ENCODE peak calls at places on chromosomes 7 and 10, in eight cellular contexts. One of them, this sample, is unnamed.

GRCh38 chr7:77455334-77455733 is 39.2 kb upstream of the GSAP start:
- DNase-seq in HepG2: peak; percentile 60
- DNase-seq in SW 1271: no peak
- DNase-seq in NCI-H1105: no peak
- DNase-seq in T follicular helper cell: no peak
- DNase-seq in ACHN: peak; percentile 22
- DNase-seq in AG10803: peak; percentile 92
- DNase-seq in AG09309: peak; percentile 68
- DNase-seq in this sample: no peak

GRCh38 chr7:438361-438760 is 81.3 kb downstream of the PDGFA start:
- DNase-seq in HepG2: no peak
- DNase-seq in SW 1271: no peak
- DNase-seq in NCI-H1105: no peak
- DNase-seq in T follicular helper cell: no peak
- DNase-seq in ACHN: no peak
- DNase-seq in AG10803: no peak
- DNase-seq in AG09309: no peak
- DNase-seq in this sample: no peak

GRCh38 chr10:17406036-17406834 is 48.2 kb downstream of the ST8SIA6 start:
- DNase-seq in HepG2: no peak
- DNase-seq in SW 1271: no peak
- DNase-seq in NCI-H1105: no peak
- DNase-seq in T follicular helper cell: no peak
- DNase-seq in ACHN: no peak
- DNase-seq in AG10803: no peak
- DNase-seq in AG09309: no peak
- DNase-seq in this sample: no peak

GRCh38 chr10:62614389-62615157 is 189.9 kb upstream of the ADO start:
- DNase-seq in HepG2: no peak
- DNase-seq in SW 1271: no peak
- DNase-seq in NCI-H1105: no peak
- DNase-seq in T follicular helper cell: no peak
- DNase-seq in ACHN: no peak
- DNase-seq in AG10803: peak; percentile 70
- DNase-seq in AG09309: no peak
- DNase-seq in this sample: no peak

GRCh38 chr7:105268511-105269392 is 120.0 kb downstream of the SRPK2 start:
- DNase-seq in HepG2: peak; percentile 13
- DNase-seq in SW 1271: peak; percentile 59
- DNase-seq in NCI-H1105: no peak
- DNase-seq in T follicular helper cell: no peak
- DNase-seq in ACHN: peak; percentile 72
- DNase-seq in AG10803: peak; percentile 66
- DNase-seq in AG09309: no peak
- DNase-seq in this sample: no peak

GRCh38 chr7:122682805-122683204 is 16.1 kb downstream of the RNF133 start:
- DNase-seq in HepG2: no peak
- DNase-seq in SW 1271: no peak
- DNase-seq in NCI-H1105: no peak
- DNase-seq in T follicular helper cell: no peak
- DNase-seq in ACHN: no peak
- DNase-seq in AG10803: no peak
- DNase-seq in AG09309: no peak
- DNase-seq in this sample: no peak

GRCh38 chr10:79397575-79398303 is 47.7 kb downstream of the ZCCHC24 start:
- DNase-seq in HepG2: no peak
- DNase-seq in SW 1271: no peak
- DNase-seq in NCI-H1105: no peak
- DNase-seq in T follicular helper cell: no peak
- DNase-seq in ACHN: no peak
- DNase-seq in AG10803: peak; percentile 96
- DNase-seq in AG09309: peak; percentile 49
- DNase-seq in this sample: peak; percentile 56

GRCh38 chr10:74297389-74298080 is 146.5 kb downstream of the ADK start:
- DNase-seq in HepG2: no peak
- DNase-seq in SW 1271: no peak
- DNase-seq in NCI-H1105: no peak
- DNase-seq in T follicular helper cell: no peak
- DNase-seq in ACHN: no peak
- DNase-seq in AG10803: peak; percentile 77
- DNase-seq in AG09309: no peak
- DNase-seq in this sample: no peak

GRCh38 chr7:77157446-77157845 is 35.0 kb downstream of the CCDC146 start:
- DNase-seq in HepG2: no peak
- DNase-seq in SW 1271: no peak
- DNase-seq in NCI-H1105: no peak
- DNase-seq in T follicular helper cell: no peak
- DNase-seq in ACHN: no peak
- DNase-seq in AG10803: peak; percentile 7
- DNase-seq in AG09309: no peak
- DNase-seq in this sample: no peak

GRCh38 chr7:116353614-116354013 is 143.3 kb downstream of the TES start:
- DNase-seq in HepG2: no peak
- DNase-seq in SW 1271: no peak
- DNase-seq in NCI-H1105: no peak
- DNase-seq in T follicular helper cell: no peak
- DNase-seq in ACHN: no peak
- DNase-seq in AG10803: no peak
- DNase-seq in AG09309: no peak
- DNase-seq in this sample: peak; percentile 63

GRCh38 chr7:36607206-36607515 is 117.1 kb downstream of the AOAH start:
- DNase-seq in HepG2: no peak
- DNase-seq in SW 1271: no peak
- DNase-seq in NCI-H1105: no peak
- DNase-seq in T follicular helper cell: no peak
- DNase-seq in ACHN: no peak
- DNase-seq in AG10803: no peak
- DNase-seq in AG09309: no peak
- DNase-seq in this sample: no peak

GRCh38 chr7:156074982-156075615 is 262.8 kb upstream of the SHH start:
- DNase-seq in HepG2: no peak
- DNase-seq in SW 1271: no peak
- DNase-seq in NCI-H1105: no peak
- DNase-seq in T follicular helper cell: no peak
- DNase-seq in ACHN: no peak
- DNase-seq in AG10803: no peak
- DNase-seq in AG09309: no peak
- DNase-seq in this sample: no peak

GRCh38 chr10:131725736-131726459 is 174.9 kb upstream of the PPP2R2D start:
- DNase-seq in HepG2: no peak
- DNase-seq in SW 1271: no peak
- DNase-seq in NCI-H1105: no peak
- DNase-seq in T follicular helper cell: no peak
- DNase-seq in ACHN: no peak
- DNase-seq in AG10803: no peak
- DNase-seq in AG09309: no peak
- DNase-seq in this sample: peak; percentile 33

GRCh38 chr10:117134084-117135025 is 3.7 kb downstream of the VAX1 start:
- DNase-seq in HepG2: no peak
- DNase-seq in SW 1271: no peak
- DNase-seq in NCI-H1105: no peak
- DNase-seq in T follicular helper cell: no peak
- DNase-seq in ACHN: no peak
- DNase-seq in AG10803: no peak
- DNase-seq in AG09309: no peak
- DNase-seq in this sample: no peak

GRCh38 chr7:50205011-50205410 is 99.5 kb upstream of the IKZF1 start:
- DNase-seq in HepG2: no peak
- DNase-seq in SW 1271: no peak
- DNase-seq in NCI-H1105: no peak
- DNase-seq in T follicular helper cell: no peak
- DNase-seq in ACHN: no peak
- DNase-seq in AG10803: no peak
- DNase-seq in AG09309: no peak
- DNase-seq in this sample: no peak

This sample was measured in aorta.